ENCODE peak calls at places on chromosomes 1 and 21, in six cellular contexts. One of them, this sample, is unnamed.

GRCh38 chr1:161230762-161231161 is 4.9 kb downstream of the TOMM40L start:
- DNase-seq in GM23338: no peak
- DNase-seq in CD4-positive, CD25-positive, alpha-beta regulatory T cell: no peak
- DNase-seq in IMR-90: no peak
- DNase-seq in dorsolateral prefrontal cortex: no peak
- DNase-seq in NCI-H2081: no peak
- DNase-seq in this sample: no peak

GRCh38 chr1:65477414-65478378 is 57.2 kb downstream of the LEPR start:
- DNase-seq in GM23338: no peak
- DNase-seq in CD4-positive, CD25-positive, alpha-beta regulatory T cell: no peak
- DNase-seq in IMR-90: no peak
- DNase-seq in dorsolateral prefrontal cortex: no peak
- DNase-seq in NCI-H2081: no peak
- DNase-seq in this sample: no peak

GRCh38 chr1:244849189-244849866 is 13.9 kb downstream of the COX20 start:
- DNase-seq in GM23338: no peak
- DNase-seq in CD4-positive, CD25-positive, alpha-beta regulatory T cell: no peak
- DNase-seq in IMR-90: no peak
- DNase-seq in dorsolateral prefrontal cortex: no peak
- DNase-seq in NCI-H2081: no peak
- DNase-seq in this sample: no peak

GRCh38 chr1:184002071-184002470 is 35.5 kb downstream of the COLGALT2 start:
- DNase-seq in GM23338: no peak
- DNase-seq in CD4-positive, CD25-positive, alpha-beta regulatory T cell: no peak
- DNase-seq in IMR-90: peak; percentile 95
- DNase-seq in dorsolateral prefrontal cortex: peak; percentile 49
- DNase-seq in NCI-H2081: no peak
- DNase-seq in this sample: no peak

GRCh38 chr1:61079898-61080336 is 2.4 kb upstream of the NFIA start:
- DNase-seq in GM23338: peak; percentile 88
- DNase-seq in CD4-positive, CD25-positive, alpha-beta regulatory T cell: no peak
- DNase-seq in IMR-90: peak; percentile 67
- DNase-seq in dorsolateral prefrontal cortex: peak; percentile 70
- DNase-seq in NCI-H2081: no peak
- DNase-seq in this sample: no peak

GRCh38 chr1:214377886-214378285 is 96.9 kb downstream of the SMYD2 start:
- DNase-seq in GM23338: no peak
- DNase-seq in CD4-positive, CD25-positive, alpha-beta regulatory T cell: no peak
- DNase-seq in IMR-90: peak; percentile 80
- DNase-seq in dorsolateral prefrontal cortex: no peak
- DNase-seq in NCI-H2081: no peak
- DNase-seq in this sample: no peak

GRCh38 chr1:85898861-85899260 is 190.6 kb upstream of the ZNHIT6 start:
- DNase-seq in GM23338: no peak
- DNase-seq in CD4-positive, CD25-positive, alpha-beta regulatory T cell: no peak
- DNase-seq in IMR-90: peak; percentile 17
- DNase-seq in dorsolateral prefrontal cortex: no peak
- DNase-seq in NCI-H2081: no peak
- DNase-seq in this sample: no peak

GRCh38 chr1:54371038-54371935 is 34.9 kb downstream of the SSBP3 start:
- DNase-seq in GM23338: no peak
- DNase-seq in CD4-positive, CD25-positive, alpha-beta regulatory T cell: no peak
- DNase-seq in IMR-90: no peak
- DNase-seq in dorsolateral prefrontal cortex: no peak
- DNase-seq in NCI-H2081: peak; percentile 35
- DNase-seq in this sample: no peak

GRCh38 chr1:22886211-22886610 is 86.5 kb downstream of the LACTBL1 start:
- DNase-seq in GM23338: no peak
- DNase-seq in CD4-positive, CD25-positive, alpha-beta regulatory T cell: no peak
- DNase-seq in IMR-90: peak; percentile 74
- DNase-seq in dorsolateral prefrontal cortex: no peak
- DNase-seq in NCI-H2081: no peak
- DNase-seq in this sample: no peak

GRCh38 chr1:24384251-24385090 is 29.1 kb downstream of the STPG1 start:
- DNase-seq in GM23338: no peak
- DNase-seq in CD4-positive, CD25-positive, alpha-beta regulatory T cell: peak; percentile 89
- DNase-seq in IMR-90: peak; percentile 86
- DNase-seq in dorsolateral prefrontal cortex: no peak
- DNase-seq in NCI-H2081: no peak
- DNase-seq in this sample: no peak

GRCh38 chr1:231628207-231628876 is 1.8 kb downstream of the DISC1 start:
- DNase-seq in GM23338: no peak
- DNase-seq in CD4-positive, CD25-positive, alpha-beta regulatory T cell: peak; percentile 28
- DNase-seq in IMR-90: peak; percentile 37
- DNase-seq in dorsolateral prefrontal cortex: peak; percentile 28
- DNase-seq in NCI-H2081: peak; percentile 26
- DNase-seq in this sample: no peak

GRCh38 chr1:244834596-244835275 is 722 bp upstream of the COX20 start:
- DNase-seq in GM23338: peak; percentile 83
- DNase-seq in CD4-positive, CD25-positive, alpha-beta regulatory T cell: peak; percentile 96
- DNase-seq in IMR-90: peak; percentile 92
- DNase-seq in dorsolateral prefrontal cortex: peak; percentile 80
- DNase-seq in NCI-H2081: peak; percentile 98
- DNase-seq in this sample: peak; percentile 91

GRCh38 chr21:38760017-38760761 is 45.5 kb upstream of the ETS2 start:
- DNase-seq in GM23338: peak; percentile 22
- DNase-seq in CD4-positive, CD25-positive, alpha-beta regulatory T cell: no peak
- DNase-seq in IMR-90: peak; percentile 52
- DNase-seq in dorsolateral prefrontal cortex: no peak
- DNase-seq in NCI-H2081: no peak
- DNase-seq in this sample: no peak

GRCh38 chr1:243233908-243234307 is 21.2 kb downstream of the CEP170 start:
- DNase-seq in GM23338: no peak
- DNase-seq in CD4-positive, CD25-positive, alpha-beta regulatory T cell: no peak
- DNase-seq in IMR-90: peak; percentile 94
- DNase-seq in dorsolateral prefrontal cortex: no peak
- DNase-seq in NCI-H2081: no peak
- DNase-seq in this sample: no peak

GRCh38 chr1:975896-976683 is 5.8 kb downstream of the PERM1 start:
- DNase-seq in GM23338: peak; percentile 86
- DNase-seq in CD4-positive, CD25-positive, alpha-beta regulatory T cell: peak; percentile 73
- DNase-seq in IMR-90: peak; percentile 36
- DNase-seq in dorsolateral prefrontal cortex: peak; percentile 40
- DNase-seq in NCI-H2081: peak; percentile 39
- DNase-seq in this sample: peak; percentile 44

This sample was measured in endothelial cell.